ENCODE peak calls at places on chromosomes 11 and 22, in four cellular contexts. L, D, N and Z are unnamed samples.

GRCh38 chr11:119094816-119095065 is 6.9 kb downstream of the DPAGT1 start:
- DNase-seq in L (no peak), D (no peak), N (no peak), Z (peak; percentile 86)

GRCh38 chr11:45846974-45847907 is at the start of gene CRY2:
- DNase-seq in D (peak; percentile 90), L (peak; percentile 99), N (peak; percentile 90), Z (peak; percentile 96)

GRCh38 chr22:29503811-29504372 is 23.9 kb downstream of the NEFH start:
- DNase-seq in D (no peak), N (no peak), L (no peak), Z (peak; percentile 79)

GRCh38 chr11:34185926-34186841 is 80.8 kb downstream of the NAT10 start:
- DNase-seq in D (no peak), L (no peak), N (no peak), Z (no peak)

GRCh38 chr11:126229782-126230540 is 18.4 kb downstream of the FAM118B start:
- DNase-seq in N (no peak), L (no peak), D (no peak), Z (peak; percentile 65)

GRCh38 chr22:43750751-43751150 is 61.4 kb downstream of the EFCAB6 start:
- DNase-seq in D (no peak), L (no peak), N (peak; percentile 32), Z (no peak)

GRCh38 chr11:46112961-46113617 is 8.2 kb downstream of the PHF21A start:
- DNase-seq in N (no peak), D (peak; percentile 74), L (peak; percentile 67), Z (peak; percentile 68)

GRCh38 chr11:64207247-64208085 is 945 bp downstream of the FERMT3 start:
- DNase-seq in N (peak; percentile 57), D (no peak), L (peak; percentile 89), Z (peak; percentile 78)

GRCh38 chr11:61283613-61284012 is 11.5 kb downstream of the VWCE start:
- DNase-seq in L (no peak), N (no peak), D (no peak), Z (no peak)

GRCh38 chr11:112744041-112744440 is 217.2 kb upstream of the NCAM1 start:
- DNase-seq in L (no peak), N (no peak), D (no peak), Z (no peak)

GRCh38 chr11:109644158-109644557 is 222.2 kb downstream of the C11orf87 start:
- DNase-seq in L (no peak), N (no peak), D (no peak), Z (no peak)

GRCh38 chr11:43408277-43408676 is 49.6 kb downstream of the TTC17 start:
- DNase-seq in D (no peak), L (no peak), N (no peak), Z (no peak)

GRCh38 chr11:64839335-64839734 is 5.1 kb downstream of the CDC42BPG start:
- DNase-seq in D (no peak), N (no peak), L (no peak), Z (no peak)

GRCh38 chr11:91394718-91395414 is 829.8 kb upstream of the FAT3 start:
- DNase-seq in D (no peak), N (no peak), L (no peak), Z (no peak)

GRCh38 chr11:67732045-67732787 is 57.8 kb upstream of the ALDH3B2 start:
- DNase-seq in D (peak; percentile 63), N (no peak), L (peak; percentile 42), Z (no peak)

GRCh38 chr11:13949876-13950275 is 12.6 kb upstream of the SPON1 start:
- DNase-seq in D (no peak), N (no peak), L (no peak), Z (no peak)

GRCh38 chr11:8963569-8964323 is 496 bp downstream of the TMEM9B start:
- DNase-seq in N (peak; percentile 37), D (peak; percentile 69), L (no peak), Z (no peak)

GRCh38 chr11:66142370-66143263 is 72.5 kb downstream of the PACS1 start:
- DNase-seq in D (peak; percentile 70), N (no peak), L (no peak), Z (peak; percentile 53)

GRCh38 chr11:61621917-61622585 is 41.2 kb upstream of the SYT7 start:
- DNase-seq in D (no peak), N (no peak), L (no peak), Z (no peak)

GRCh38 chr11:9858822-9859221 is 194.9 kb downstream of the SWAP70 start:
- DNase-seq in D (no peak), L (no peak), N (no peak), Z (peak; percentile 50)

GRCh38 chr11:120182357-120182756 is 28.5 kb upstream of the OAF start:
- DNase-seq in N (no peak), D (no peak), L (no peak), Z (no peak)

GRCh38 chr11:34333787-34334186 is 24.0 kb downstream of the ABTB2 start:
- DNase-seq in D (no peak), L (no peak), N (no peak), Z (no peak)

GRCh38 chr11:118610220-118610772 is 2.9 kb downstream of the PHLDB1 start:
- DNase-seq in L (no peak), N (no peak), D (no peak), Z (no peak)

GRCh38 chr11:23021287-23021863 is 161.1 kb upstream of the CCDC179 start:
- DNase-seq in N (no peak), L (peak; percentile 36), D (peak; percentile 8), Z (peak; percentile 51)

GRCh38 chr11:78188809-78189724 is at the start of gene USP35:
- DNase-seq in N (no peak), L (no peak), D (no peak), Z (no peak)

GRCh38 chr11:119694334-119694733 is 34.7 kb downstream of the NECTIN1 start:
- DNase-seq in N (no peak), D (no peak), L (no peak), Z (no peak)

GRCh38 chr11:5367461-5368074 is 16.0 kb upstream of the OR51M1 start:
- DNase-seq in L (no peak), D (no peak), N (no peak), Z (peak; percentile 93)

GRCh38 chr11:122354029-122354697 is 238.1 kb upstream of the BLID start:
- DNase-seq in N (no peak), L (no peak), D (no peak), Z (no peak)

GRCh38 chr11:16945671-16946469 is 68.3 kb downstream of the PLEKHA7 start:
- DNase-seq in D (peak; percentile 74), N (peak; percentile 61), L (peak; percentile 56), Z (peak; percentile 34)

GRCh38 chr11:77039491-77040400 is 5.5 kb downstream of the B3GNT6 start:
- DNase-seq in L (no peak), D (no peak), N (no peak), Z (peak; percentile 33)

DNA sequence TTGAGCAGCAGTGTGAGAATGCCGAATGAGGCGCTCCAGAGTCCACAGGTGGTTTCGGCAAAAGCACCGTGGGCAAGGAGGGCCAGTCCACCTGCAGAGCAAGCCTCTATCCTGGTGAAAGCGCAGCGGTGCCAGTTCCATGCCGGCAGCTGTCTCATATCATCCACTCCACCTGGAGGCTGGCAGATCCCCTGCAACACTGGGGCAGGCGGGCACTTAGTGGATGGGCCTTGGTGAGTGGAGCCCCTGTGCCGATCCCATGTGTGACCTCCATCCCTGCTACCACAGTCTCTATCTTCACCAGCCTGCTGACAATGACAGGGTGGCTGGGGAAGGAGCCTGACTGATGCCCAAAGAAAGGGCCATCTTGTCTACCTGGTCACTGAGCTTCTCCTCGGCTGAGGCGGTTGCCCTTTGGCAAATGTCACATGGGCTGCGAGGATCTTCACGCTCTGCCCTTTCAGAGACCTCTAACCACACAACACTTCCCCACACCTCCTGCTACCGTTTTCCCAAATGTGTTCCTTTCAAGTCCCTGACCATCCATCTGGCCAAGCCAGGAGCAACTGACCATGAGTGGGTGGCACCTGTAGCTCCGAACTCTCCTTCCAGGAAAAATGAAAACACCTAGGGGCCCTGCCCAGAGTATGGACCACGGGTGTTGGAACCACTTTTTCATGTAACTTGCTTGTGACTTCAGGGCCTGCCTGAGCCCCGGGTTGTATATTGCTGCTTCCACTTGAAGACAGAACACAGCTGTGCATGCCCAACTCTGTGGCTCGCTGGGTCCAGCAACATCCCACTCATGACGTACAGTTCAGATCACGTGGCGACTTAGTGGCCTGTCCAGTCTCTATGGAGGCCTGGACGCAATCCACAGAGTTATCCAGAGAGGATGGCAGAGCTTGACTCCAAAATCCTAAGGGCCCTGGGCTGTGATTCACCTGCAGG is 7.1 kb downstream of the C11orf21 start:
- DNase-seq in L (no peak), N (no peak), D (no peak), Z (no peak)
- TF ChIP-seq ELK1 in L (no peak), N (no peak), D (no peak), Z (no peak)

DNA sequence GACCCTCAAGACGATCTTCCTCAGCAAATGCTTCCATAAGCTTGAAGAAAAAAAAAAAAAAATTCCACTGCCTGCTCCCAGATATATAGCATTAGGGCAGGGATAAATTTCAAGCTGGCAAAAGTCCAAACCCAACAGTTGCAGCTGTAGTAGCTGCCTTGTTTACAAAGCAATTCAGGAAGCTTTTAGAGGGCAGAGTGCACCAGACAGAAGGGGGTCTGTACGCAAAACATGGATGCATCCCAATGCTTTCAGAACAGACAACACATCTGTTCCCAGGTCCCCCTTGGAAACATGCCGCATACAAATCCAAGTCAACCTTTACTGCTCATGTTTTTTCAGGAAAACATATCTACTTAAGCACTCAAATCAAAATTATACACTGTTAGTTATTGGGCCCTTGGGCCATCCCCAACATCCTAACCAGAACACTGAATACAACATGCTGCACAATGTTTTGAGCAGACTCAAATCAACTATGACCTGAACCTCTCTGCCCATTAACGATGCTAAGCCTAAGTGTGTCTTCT is 94.5 kb downstream of the CADM1 start:
- DNase-seq in L (no peak), D (no peak), N (no peak), Z (peak; percentile 48)
- TF ChIP-seq ELK1 in L (no peak), D (no peak), N (no peak), Z (no peak)

DNA sequence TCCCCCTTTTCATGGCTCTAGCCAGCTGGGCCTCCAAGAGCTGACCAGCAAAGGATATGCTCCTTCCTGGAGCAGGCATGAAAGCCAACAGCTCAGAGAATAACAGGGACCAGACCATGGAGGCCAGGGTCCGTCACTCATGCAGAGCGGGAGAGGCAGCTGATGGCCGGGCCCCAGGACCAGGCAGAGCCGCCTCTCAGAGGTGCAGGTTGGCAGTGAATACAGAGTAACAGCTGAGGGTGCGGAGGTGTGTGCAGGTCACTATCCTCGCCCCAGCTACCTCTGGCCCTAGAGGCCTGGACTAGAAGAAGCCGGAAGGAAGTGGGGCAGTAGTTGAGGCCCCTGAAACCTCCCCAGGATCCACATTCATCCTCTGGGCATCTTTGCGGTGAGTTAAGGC is 1377.3 kb downstream of the TBC1D22A start:
- DNase-seq in N (no peak), D (no peak), L (no peak), Z (no peak)
- TF ChIP-seq ELK1 in N (no peak), D (no peak), L (no peak), Z (no peak)

DNA sequence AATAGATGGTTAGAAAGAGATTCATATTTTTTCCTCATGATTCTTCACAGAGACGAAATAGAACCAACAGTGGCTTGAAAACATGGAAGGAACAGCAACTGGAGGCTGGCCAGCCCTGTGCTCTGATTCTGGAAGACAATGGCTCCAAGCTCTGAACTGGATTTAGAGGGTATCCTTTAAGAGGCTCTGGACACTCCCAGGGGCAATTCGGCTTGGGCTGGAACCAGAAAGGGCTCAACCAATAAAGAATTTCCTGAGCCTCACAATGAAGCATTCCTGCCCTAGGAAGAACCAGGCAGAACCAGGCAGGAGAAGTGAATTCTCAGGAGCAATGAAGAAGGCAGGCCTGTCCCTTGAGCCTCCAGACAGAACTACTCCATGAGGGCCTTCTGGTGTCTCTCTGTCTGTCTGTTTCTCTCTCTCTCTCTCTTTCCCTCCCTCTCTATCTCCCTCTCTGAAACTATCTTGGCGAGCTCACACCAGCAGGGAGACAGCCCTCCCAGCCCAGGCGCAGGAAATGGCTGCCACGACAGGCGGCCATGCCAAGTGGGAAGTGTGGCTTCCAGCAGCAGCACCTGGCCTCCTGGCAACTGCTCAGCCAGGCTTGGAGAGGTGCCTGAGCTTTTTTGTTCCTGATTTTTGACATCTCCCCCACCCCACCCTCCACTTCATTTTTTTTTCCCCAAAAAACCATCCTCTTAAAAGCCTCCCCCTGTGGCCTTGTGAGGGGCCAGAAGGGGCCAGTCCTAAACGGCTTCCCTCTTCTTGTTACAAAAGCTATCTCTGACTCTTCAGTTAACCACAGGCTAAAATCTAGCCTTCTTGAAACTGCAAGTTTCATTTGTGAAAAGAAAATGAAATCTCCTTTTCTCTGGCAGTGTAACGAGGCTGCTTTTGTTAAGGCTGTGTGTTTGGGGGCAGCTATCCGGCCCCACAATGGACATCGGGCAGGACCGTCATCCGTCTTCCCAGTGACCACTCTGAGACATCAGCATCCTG is 93.5 kb downstream of the RCN1 start:
- DNase-seq in N (no peak), D (no peak), L (no peak), Z (no peak)
- TF ChIP-seq ELK1 in N (no peak), D (no peak), L (no peak), Z (no peak)